ENCODE peak calls at places on chromosome 3, in ten cellular contexts. L, Z, H, O, G, X, D, Q, N and C are unnamed samples.

GRCh38 chr3:99638244-99638948 is at the start of gene COL8A1:
- DNase-seq in L (peak), Z (no peak), H (no peak), O (peak), G (peak), X (peak), D (no peak), Q (peak), N (peak), C (no peak)

GRCh38 chr3:121885386-121885785 is 8.8 kb upstream of the SLC15A2 start:
- DNase-seq in L (no peak), Z (no peak), H (no peak), O (no peak), G (no peak), X (no peak), D (no peak), Q (no peak), N (no peak), C (no peak)

GRCh38 chr3:129383292-129383860 is 45.1 kb downstream of the EFCAB12 start:
- DNase-seq in L (no peak), Z (peak), H (peak), O (peak), G (peak), X (peak), D (peak), Q (peak), N (no peak), C (no peak)

GRCh38 chr3:51681453-51681852 is 10.4 kb downstream of the TEX264 start:
- DNase-seq in L (no peak), Z (peak), H (no peak), O (no peak), G (peak), X (no peak), D (peak), Q (no peak), N (no peak), C (peak)

GRCh38 chr3:76063019-76063418 is 277.7 kb upstream of the ZNF717 start:
- DNase-seq in L (peak), Z (no peak), H (no peak), O (peak), G (no peak), X (peak), D (no peak), Q (no peak), N (no peak), C (no peak)

GRCh38 chr3:170690133-170690981 is 104.5 kb upstream of the SLC7A14 start:
- DNase-seq in L (no peak), Z (peak), H (peak), O (peak), G (peak), X (no peak), D (peak), Q (no peak), N (peak), C (peak)

GRCh38 chr3:135802171-135802570 is 163.4 kb upstream of the PPP2R3A start:
- DNase-seq in L (no peak), Z (no peak), H (no peak), O (no peak), G (no peak), X (no peak), D (no peak), Q (no peak), N (no peak), C (no peak)

GRCh38 chr3:52712291-52713212 is 6.6 kb downstream of the SPCS1 start:
- DNase-seq in L (no peak), Z (no peak), H (no peak), O (no peak), G (no peak), X (no peak), D (no peak), Q (no peak), N (peak), C (no peak)

GRCh38 chr3:45664558-45664957 is 24.6 kb upstream of the SACM1L start:
- DNase-seq in L (no peak), Z (peak), H (no peak), O (no peak), G (peak), X (no peak), D (peak), Q (no peak), N (no peak), C (peak)

GRCh38 chr3:33315826-33316225 is 38.6 kb downstream of the FBXL2 start:
- DNase-seq in L (no peak), Z (no peak), H (no peak), O (peak), G (no peak), X (peak), D (no peak), Q (no peak), N (no peak), C (no peak)